ENCODE peak calls at places on chromosomes 3 and 15, in ten cellular contexts. V is transverse colon, C is Peyer's patch, B is left ventricle myocardium superior, A is HFF-Myc, H is nucleus accumbens, J is HTR-8/SVneo, U is amniotic stem cell, E is mesenteric fat pad, T is ELF-1. P is an unnamed sample.

GRCh38 chr15:49675051-49675450 is 54.2 kb downstream of the DTWD1 start:
- DNase-seq in V (no peak), C (no peak), B (no peak), A (peak), H (no peak), J (peak), U (peak), E (no peak), T (no peak), P (peak)

GRCh38 chr3:129507181-129507831 is 21.1 kb upstream of the RHO start:
- DNase-seq in V (no peak), C (no peak), B (peak), A (no peak), H (peak), J (no peak), U (no peak), E (no peak), T (no peak), P (no peak)

GRCh38 chr3:111745786-111746185 is 113.3 kb upstream of the PHLDB2 start:
- DNase-seq in V (no peak), C (no peak), B (no peak), A (no peak), H (no peak), J (no peak), U (no peak), E (no peak), T (peak), P (peak)

GRCh38 chr3:72194464-72194857 is 409.5 kb upstream of the PROK2 start:
- DNase-seq in V (no peak), C (no peak), B (no peak), A (no peak), H (no peak), J (no peak), U (no peak), E (peak), T (no peak), P (no peak)

GRCh38 chr3:30638685-30639412 is 32.4 kb downstream of the TGFBR2 start:
- DNase-seq in V (no peak), C (peak), B (peak), A (peak), H (no peak), J (no peak), U (no peak), E (no peak), T (no peak), P (no peak)

GRCh38 chr3:114829786-114830185 is 317.3 kb downstream of the ZBTB20 start:
- DNase-seq in V (no peak), C (no peak), B (no peak), A (no peak), H (no peak), J (no peak), U (no peak), E (no peak), T (no peak), P (no peak)

GRCh38 chr3:168250415-168250861 is 154.7 kb upstream of the GOLIM4 start:
- DNase-seq in V (no peak), C (no peak), B (no peak), A (no peak), H (no peak), J (peak), U (no peak), E (no peak), T (no peak), P (no peak)

GRCh38 chr3:144677118-144677517 is 705.5 kb downstream of the DIPK2A start:
- DNase-seq in V (no peak), C (no peak), B (no peak), A (no peak), H (no peak), J (peak), U (no peak), E (no peak), T (no peak), P (no peak)

GRCh38 chr3:80533553-80533952 is 765.8 kb upstream of the ROBO1 start:
- DNase-seq in V (no peak), C (no peak), B (no peak), A (no peak), H (no peak), J (no peak), U (no peak), E (no peak), T (no peak), P (no peak)

GRCh38 chr3:134143828-134144390 is 106.8 kb downstream of the RYK start:
- DNase-seq in V (no peak), C (no peak), B (no peak), A (no peak), H (no peak), J (no peak), U (no peak), E (no peak), T (no peak), P (no peak)

GRCh38 chr15:98433302-98433701 is 215.0 kb upstream of the IGF1R start:
- DNase-seq in V (no peak), C (no peak), B (no peak), A (no peak), H (no peak), J (no peak), U (no peak), E (peak), T (no peak), P (no peak)